ENCODE peak calls at places on chromosomes 13 and 19, in seven cellular contexts. G is Ammon's horn; K is activated naive CD8-positive, alpha-beta T cell treated with anti-CD3 and anti-CD28 coated beads for 36 hours; R is HS-27A; L is HT-29; Y is NCI-H1092; F is hepatic stellate cell. H is an unnamed sample.

GRCh38 chr19:7456964-7457541 is 31.8 kb downstream of the PEX11G start:
- DNase-seq in G (no peak), K (no peak), R (no peak), L (no peak), Y (no peak), F (no peak), H (no peak)

GRCh38 chr13:75372517-75372916 is 109.5 kb downstream of the TBC1D4 start:
- DNase-seq in G (peak; percentile 41), K (no peak), R (no peak), L (peak; percentile 81), Y (peak; percentile 25), F (peak; percentile 29), H (no peak)

GRCh38 chr13:82070411-82070810 is 1729.5 kb upstream of the SPRY2 start:
- DNase-seq in G (no peak), K (no peak), R (no peak), L (no peak), Y (no peak), F (no peak), H (no peak)

GRCh38 chr13:37899753-37900152 is 30.2 kb upstream of the TRPC4 start:
- DNase-seq in G (no peak), K (no peak), R (no peak), L (peak; percentile 10), Y (no peak), F (no peak), H (no peak)

GRCh38 chr19:52665047-52665446 is 26.9 kb upstream of the ZNF83 start:
- DNase-seq in G (no peak), K (no peak), R (no peak), L (no peak), Y (no peak), F (no peak), H (no peak)

GRCh38 chr19:48844472-48844871 is 8.2 kb upstream of the HSD17B14 start:
- DNase-seq in G (no peak), K (no peak), R (no peak), L (peak; percentile 67), Y (no peak), F (peak; percentile 74), H (no peak)

GRCh38 chr13:103540394-103540793 is 474.2 kb upstream of the SLC10A2 start:
- DNase-seq in G (no peak), K (no peak), R (no peak), L (no peak), Y (no peak), F (no peak), H (no peak)

GRCh38 chr13:98985591-98985990 is 7.7 kb upstream of the DOCK9 start:
- DNase-seq in G (no peak), K (no peak), R (no peak), L (no peak), Y (no peak), F (no peak), H (no peak)

GRCh38 chr13:66534561-66534960 is 695.6 kb downstream of the PCDH9 start:
- DNase-seq in G (no peak), K (no peak), R (no peak), L (no peak), Y (no peak), F (no peak), H (no peak)

GRCh38 chr13:32530841-32531253 is 7.7 kb downstream of the N4BP2L2 start:
- DNase-seq in G (peak; percentile 48), K (no peak), R (no peak), L (no peak), Y (no peak), F (peak; percentile 29), H (no peak)

H was measured in CMK.